ENCODE peak calls at places on chromosomes 13 and 19, in nine cellular contexts. P, R, K, V, E, C, F, L and J are unnamed samples.

GRCh38 chr19:11378319-11379189 is 4.1 kb downstream of the SWSAP1 start:
- DNase-seq in C (peak), K (peak), L (peak), V (peak), F (peak), P (peak), E (no peak), R (no peak), J (peak)

GRCh38 chr19:5829567-5830315 is 9.8 kb downstream of the FUT6 start:
- DNase-seq in C (no peak), R (no peak), K (no peak), L (no peak), P (no peak), E (no peak), V (no peak), F (no peak), J (no peak)

GRCh38 chr19:3573162-3573857 is 566 bp downstream of the HMG20B start:
- DNase-seq in C (no peak), P (no peak), E (peak), F (no peak), R (no peak), V (no peak), K (no peak), L (no peak), J (no peak)

GRCh38 chr19:5364674-5365073 is 24.1 kb upstream of the PTPRS start:
- DNase-seq in P (peak), V (no peak), R (no peak), E (no peak), F (no peak), L (no peak), C (no peak), K (no peak), J (no peak)

GRCh38 chr19:23527797-23528196 is 132.5 kb upstream of the ZNF91 start:
- DNase-seq in R (no peak), C (peak), E (no peak), P (no peak), L (no peak), F (no peak), V (no peak), K (no peak), J (no peak)

GRCh38 chr19:40365613-40366401 is 17.3 kb downstream of the PLD3 start:
- DNase-seq in P (peak), R (no peak), F (peak), L (peak), V (peak), E (peak), K (peak), C (peak), J (peak)

GRCh38 chr13:29902632-29903305 is 52.4 kb upstream of the UBL3 start:
- DNase-seq in E (no peak), K (no peak), F (no peak), C (no peak), P (no peak), L (no peak), V (no peak), R (no peak), J (no peak)

GRCh38 chr13:51733656-51734334 is 70.2 kb downstream of the DHRS12 start:
- DNase-seq in K (no peak), E (no peak), V (no peak), P (no peak), C (no peak), R (no peak), F (no peak), L (no peak), J (no peak)

GRCh38 chr13:99617474-99618255 is 116.4 kb downstream of the TM9SF2 start:
- DNase-seq in R (no peak), C (no peak), P (peak), L (peak), K (peak), E (no peak), V (peak), F (peak), J (peak)

GRCh38 chr19:46480409-46480808 is 9.0 kb upstream of the PNMA8A start:
- DNase-seq in L (no peak), V (peak), R (no peak), P (no peak), K (peak), F (peak), E (peak), C (no peak), J (no peak)

GRCh38 chr19:41328818-41329220 is 18.8 kb downstream of the CCDC97 start:
- DNase-seq in L (peak), E (no peak), P (no peak), K (no peak), R (no peak), C (no peak), F (no peak), V (no peak), J (no peak)